ENCODE peak calls at places on chromosome 10, in six cellular contexts. R is T-helper 22 cell, F is hepatocyte, O is astrocyte, E is HT-29, N is LoVo. A is an unnamed sample.

GRCh38 chr10:75395955-75396860 is 5.4 kb downstream of the ZNF503 start:
- DNase-seq in E (no peak), R (no peak), F (peak), O (no peak), N (no peak), A (no peak)

GRCh38 chr10:90352288-90352687 is 505.6 kb downstream of the HTR7 start:
- DNase-seq in O (no peak), E (no peak), F (peak), N (no peak), R (no peak), A (no peak)

GRCh38 chr10:46525177-46525823 is 31.2 kb downstream of the GPRIN2 start:
- DNase-seq in F (no peak), R (no peak), N (peak), E (no peak), O (peak), A (no peak)

GRCh38 chr10:54559498-54559897 is 241.5 kb downstream of the PCDH15 start:
- DNase-seq in O (peak), R (no peak), N (no peak), F (no peak), E (no peak), A (no peak)

GRCh38 chr10:132811891-132812481 is 26.0 kb upstream of the NKX6-2 start:
- DNase-seq in O (no peak), R (no peak), E (no peak), N (no peak), F (no peak), A (no peak)

GRCh38 chr10:108812296-108812695 is 1111.0 kb downstream of the XPNPEP1 start:
- DNase-seq in E (no peak), R (no peak), O (peak), N (no peak), F (no peak), A (no peak)

GRCh38 chr10:49614242-49615198 is 683 bp downstream of the CHAT start:
- DNase-seq in F (no peak), R (no peak), E (no peak), O (no peak), N (no peak), A (no peak)

GRCh38 chr10:31004611-31005193 is 27.0 kb downstream of the ZNF438 start:
- DNase-seq in O (peak), E (peak), F (no peak), R (no peak), N (peak), A (no peak)

GRCh38 chr10:13993634-13994033 is 337.1 kb downstream of the FRMD4A start:
- DNase-seq in O (no peak), N (no peak), F (no peak), R (no peak), E (no peak), A (no peak)

GRCh38 chr10:31274310-31274709 is 44.7 kb upstream of the ZEB1 start:
- DNase-seq in F (no peak), O (no peak), N (no peak), E (no peak), R (no peak), A (no peak)

GRCh38 chr10:44952779-44953231 is 6.8 kb upstream of the RASSF4 start:
- DNase-seq in O (no peak), F (no peak), E (no peak), N (no peak), R (no peak), A (no peak)

GRCh38 chr10:49651039-49651835 is 28.2 kb upstream of the C10orf53 start:
- DNase-seq in N (no peak), O (no peak), R (no peak), F (no peak), E (no peak), A (no peak)

GRCh38 chr10:62233494-62234283 is 35.0 kb downstream of the RTKN2 start:
- DNase-seq in E (no peak), N (no peak), O (peak), R (no peak), F (no peak), A (no peak)